ENCODE peak calls at places on chromosomes 5 and 9, in seven cellular contexts. Y is body of pancreas; W is sigmoid colon; M is activated CD8-positive, alpha-beta T cell treated with anti-CD3 and anti-CD28 coated beads for 36 hours; P is stomach; N is breast epithelium; C is A549. V is an unnamed sample.

GRCh38 chr9:79120533-79121315 is 451.0 kb upstream of the TLE4 start:
- DNase-seq in Y (peak; percentile 9), W (no peak), M (no peak), P (no peak), N (peak; percentile 30), C (no peak), V (no peak)

GRCh38 chr5:165185726-165186125 is 1680.3 kb downstream of the MAT2B start:
- DNase-seq in Y (no peak), W (no peak), M (no peak), P (no peak), N (no peak), C (no peak), V (no peak)

GRCh38 chr5:17169507-17169906 is 47.9 kb upstream of the BASP1 start:
- DNase-seq in Y (no peak), W (no peak), M (no peak), P (no peak), N (no peak), C (no peak), V (no peak)

GRCh38 chr5:110086658-110087388 is 397.1 kb downstream of the MAN2A1 start:
- DNase-seq in Y (peak; percentile 16), W (peak; percentile 82), M (peak; percentile 84), P (no peak), N (no peak), C (no peak), V (no peak)

GRCh38 chr9:134993416-134993815 is 75.7 kb upstream of the FCN1 start:
- DNase-seq in Y (no peak), W (no peak), M (no peak), P (no peak), N (no peak), C (no peak), V (no peak)

GRCh38 chr9:104896131-104896530 is 31.8 kb downstream of the ABCA1 start:
- DNase-seq in Y (no peak), W (no peak), M (no peak), P (no peak), N (no peak), C (no peak), V (no peak)

GRCh38 chr9:98726735-98727134 is 18.0 kb upstream of the GABBR2 start:
- DNase-seq in Y (no peak), W (no peak), M (no peak), P (no peak), N (no peak), C (no peak), V (no peak)

GRCh38 chr9:95522871-95523370 is 6.2 kb upstream of the PTCH1 start:
- DNase-seq in Y (no peak), W (no peak), M (no peak), P (no peak), N (no peak), C (no peak), V (no peak)

GRCh38 chr5:179132586-179133355 is 72.6 kb downstream of the ZNF354C start:
- DNase-seq in Y (no peak), W (peak; percentile 39), M (no peak), P (no peak), N (no peak), C (no peak), V (no peak)

GRCh38 chr9:7387844-7388243 is 411.7 kb downstream of the DMAC1 start:
- DNase-seq in Y (no peak), W (no peak), M (no peak), P (no peak), N (no peak), C (no peak), V (no peak)

GRCh38 chr5:148973455-148973854 is 89.4 kb downstream of the SH3TC2 start:
- DNase-seq in Y (no peak), W (no peak), M (no peak), P (no peak), N (no peak), C (no peak), V (no peak)

GRCh38 chr9:110143969-110144545 is 63.9 kb downstream of the C9orf152 start:
- DNase-seq in Y (no peak), W (no peak), M (peak; percentile 64), P (no peak), N (no peak), C (no peak), V (no peak)

GRCh38 chr5:98599016-98599415 is 174.4 kb upstream of the RGMB start:
- DNase-seq in Y (no peak), W (no peak), M (no peak), P (no peak), N (no peak), C (no peak), V (no peak)

GRCh38 chr9:86202338-86202882 is 57.0 kb downstream of the C9orf153 start:
- DNase-seq in Y (peak; percentile 31), W (no peak), M (peak; percentile 33), P (no peak), N (no peak), C (peak; percentile 60), V (peak; percentile 60)

GRCh38 chr5:172735141-172735831 is 35.7 kb downstream of the DUSP1 start:
- DNase-seq in Y (no peak), W (peak; percentile 64), M (no peak), P (no peak), N (no peak), C (no peak), V (no peak)

GRCh38 chr5:113212244-113212920 is 222.4 kb downstream of the TSSK1B start:
- DNase-seq in Y (peak; percentile 49), W (no peak), M (no peak), P (no peak), N (peak; percentile 26), C (no peak), V (no peak)

GRCh38 chr5:133739381-133739780 is 127.0 kb upstream of the FSTL4 start:
- DNase-seq in Y (no peak), W (no peak), M (no peak), P (no peak), N (no peak), C (no peak), V (no peak)
- TF ChIP-seq CTCF in Y (no peak), W (no peak), M (no peak), P (no peak), N (no peak), C (no peak), V (no peak)

GRCh38 chr9:15268317-15268716 is 38.7 kb downstream of the TTC39B start:
- DNase-seq in Y (no peak), W (no peak), M (no peak), P (no peak), N (no peak), C (no peak), V (no peak)
- TF ChIP-seq CTCF in Y (no peak), W (no peak), M (no peak), P (no peak), N (no peak), C (no peak), V (no peak)

GRCh38 chr5:139481580-139482049 is 943 bp downstream of the STING1 start:
- DNase-seq in Y (no peak), W (peak; percentile 76), M (no peak), P (no peak), N (peak; percentile 25), C (no peak), V (peak; percentile 47)
- TF ChIP-seq CTCF in Y (no peak), W (no peak), M (no peak), P (no peak), N (no peak), C (no peak), V (no peak)

GRCh38 chr9:70998962-70999361 is 122.5 kb downstream of the TRPM3 start:
- DNase-seq in Y (no peak), W (no peak), M (no peak), P (no peak), N (no peak), C (no peak), V (no peak)
- TF ChIP-seq CTCF in Y (no peak), W (no peak), M (no peak), P (no peak), N (no peak), C (no peak), V (no peak)

DNA sequence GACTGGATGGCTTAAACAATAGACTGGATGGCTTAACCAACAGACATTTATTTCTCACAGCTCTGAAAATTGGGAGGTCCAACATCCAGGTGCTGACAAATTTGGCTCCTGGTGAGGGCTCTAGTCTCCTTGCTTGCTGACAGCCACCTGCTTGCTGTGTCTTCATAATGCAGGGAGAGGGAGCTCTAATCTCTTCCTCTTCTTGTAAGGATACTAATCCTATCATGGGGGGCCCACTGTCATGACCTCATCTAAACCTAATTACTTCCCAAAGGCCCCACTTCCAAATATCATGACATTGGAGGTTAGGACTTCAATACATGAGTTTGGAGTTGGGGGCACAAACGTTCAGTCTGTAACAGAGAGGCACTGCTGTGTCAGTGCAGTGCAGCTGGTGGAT is 26.4 kb downstream of the FOXD1 start:
- DNase-seq in Y (no peak), W (no peak), M (no peak), P (no peak), N (no peak), C (no peak), V (no peak)
- TF ChIP-seq CTCF in Y (no peak), W (no peak), M (no peak), P (no peak), N (no peak), C (peak; percentile 6), V (no peak)

GRCh38 chr9:73565833-73566465 is 414.3 kb downstream of the ANXA1 start:
- DNase-seq in Y (no peak), W (no peak), M (peak; percentile 3), P (no peak), N (no peak), C (no peak), V (no peak)
- TF ChIP-seq CTCF in Y (no peak), W (no peak), M (no peak), P (no peak), N (no peak), C (peak; percentile 43), V (peak; percentile 33)

GRCh38 chr5:40680741-40681350 is 1.1 kb downstream of the PTGER4 start:
- DNase-seq in Y (peak; percentile 40), W (peak; percentile 74), M (peak; percentile 68), P (no peak), N (no peak), C (no peak), V (peak; percentile 22)
- TF ChIP-seq CTCF in Y (peak; percentile 14), W (no peak), M (peak; percentile 38), P (no peak), N (peak; percentile 8), C (no peak), V (no peak)

GRCh38 chr5:131321066-131321465 is 57.2 kb downstream of the CDC42SE2 start:
- DNase-seq in Y (no peak), W (no peak), M (no peak), P (no peak), N (no peak), C (no peak), V (no peak)

GRCh38 chr5:131318455-131318854 is 54.6 kb downstream of the CDC42SE2 start:
- DNase-seq in Y (no peak), W (no peak), M (no peak), P (no peak), N (no peak), C (no peak), V (no peak)

GRCh38 chr5:131323378-131323777 is 59.5 kb downstream of the CDC42SE2 start:
- DNase-seq in Y (no peak), W (no peak), M (no peak), P (no peak), N (no peak), C (no peak), V (no peak)

GRCh38 chr5:131324311-131324710 is 60.5 kb downstream of the CDC42SE2 start:
- DNase-seq in Y (no peak), W (no peak), M (no peak), P (no peak), N (no peak), C (no peak), V (no peak)

GRCh38 chr5:131322926-131323325 is 59.1 kb downstream of the CDC42SE2 start:
- DNase-seq in Y (no peak), W (no peak), M (no peak), P (no peak), N (no peak), C (no peak), V (no peak)
- TF ChIP-seq CTCF in Y (no peak), W (no peak), M (no peak), P (no peak), N (no peak), C (no peak), V (no peak)

V was measured in GM10248.